ENCODE peak calls at places on chromosomes 13 and 19, in eight cellular contexts. One of them, this sample, is unnamed.

GRCh38 chr19:7337380-7338194 is 11.2 kb upstream of the ARHGEF18 start:
- DNase-seq in endothelial cell of umbilical vein: no peak
- DNase-seq in fibroblast of lung: no peak
- DNase-seq in neural progenitor cell: no peak
- DNase-seq in OCI-LY7: peak
- DNase-seq in foreskin fibroblast: no peak
- DNase-seq in dorsolateral prefrontal cortex: no peak
- DNase-seq in MM.1S: peak
- DNase-seq in this sample: no peak

GRCh38 chr19:11405846-11406643 is 13.1 kb downstream of the RGL3 start:
- DNase-seq in endothelial cell of umbilical vein: no peak
- DNase-seq in neural progenitor cell: peak
- DNase-seq in MM.1S: no peak
- DNase-seq in fibroblast of lung: no peak
- DNase-seq in dorsolateral prefrontal cortex: no peak
- DNase-seq in OCI-LY7: no peak
- DNase-seq in foreskin fibroblast: peak
- DNase-seq in this sample: no peak

GRCh38 chr13:113129480-113129879 is 6.9 kb downstream of the F10 start:
- DNase-seq in foreskin fibroblast: no peak
- DNase-seq in OCI-LY7: no peak
- DNase-seq in fibroblast of lung: no peak
- DNase-seq in dorsolateral prefrontal cortex: no peak
- DNase-seq in endothelial cell of umbilical vein: no peak
- DNase-seq in neural progenitor cell: no peak
- DNase-seq in MM.1S: no peak
- DNase-seq in this sample: peak

GRCh38 chr19:41327499-41328156 is 17.7 kb downstream of the CCDC97 start:
- DNase-seq in OCI-LY7: peak
- DNase-seq in dorsolateral prefrontal cortex: no peak
- DNase-seq in foreskin fibroblast: peak
- DNase-seq in endothelial cell of umbilical vein: peak
- DNase-seq in neural progenitor cell: no peak
- DNase-seq in MM.1S: peak
- DNase-seq in fibroblast of lung: peak
- DNase-seq in this sample: no peak

GRCh38 chr13:65600702-65601101 is 1629.4 kb downstream of the PCDH9 start:
- DNase-seq in neural progenitor cell: no peak
- DNase-seq in foreskin fibroblast: peak
- DNase-seq in dorsolateral prefrontal cortex: no peak
- DNase-seq in OCI-LY7: no peak
- DNase-seq in endothelial cell of umbilical vein: no peak
- DNase-seq in fibroblast of lung: peak
- DNase-seq in MM.1S: no peak
- DNase-seq in this sample: no peak

GRCh38 chr13:30673669-30674521 is 56.2 kb downstream of the USPL1 start:
- DNase-seq in neural progenitor cell: peak
- DNase-seq in foreskin fibroblast: peak
- DNase-seq in dorsolateral prefrontal cortex: peak
- DNase-seq in MM.1S: peak
- DNase-seq in fibroblast of lung: peak
- DNase-seq in endothelial cell of umbilical vein: peak
- DNase-seq in OCI-LY7: peak
- DNase-seq in this sample: peak

GRCh38 chr19:5395996-5396939 is 55.7 kb upstream of the PTPRS start:
- DNase-seq in dorsolateral prefrontal cortex: no peak
- DNase-seq in OCI-LY7: no peak
- DNase-seq in endothelial cell of umbilical vein: no peak
- DNase-seq in fibroblast of lung: no peak
- DNase-seq in neural progenitor cell: peak
- DNase-seq in MM.1S: no peak
- DNase-seq in foreskin fibroblast: no peak
- DNase-seq in this sample: peak

GRCh38 chr19:34298891-34299510 is 44.6 kb downstream of the GARRE1 start:
- DNase-seq in dorsolateral prefrontal cortex: no peak
- DNase-seq in fibroblast of lung: no peak
- DNase-seq in foreskin fibroblast: no peak
- DNase-seq in MM.1S: no peak
- DNase-seq in endothelial cell of umbilical vein: no peak
- DNase-seq in neural progenitor cell: no peak
- DNase-seq in OCI-LY7: no peak
- DNase-seq in this sample: no peak

GRCh38 chr19:13842294-13843103 is 34.4 kb upstream of the NANOS3 start:
- DNase-seq in fibroblast of lung: peak
- DNase-seq in OCI-LY7: peak
- DNase-seq in neural progenitor cell: peak
- DNase-seq in endothelial cell of umbilical vein: peak
- DNase-seq in MM.1S: peak
- DNase-seq in dorsolateral prefrontal cortex: no peak
- DNase-seq in foreskin fibroblast: peak
- DNase-seq in this sample: no peak

GRCh38 chr19:39843919-39844793 is 2.0 kb downstream of the FBL start:
- DNase-seq in MM.1S: peak
- DNase-seq in fibroblast of lung: peak
- DNase-seq in OCI-LY7: peak
- DNase-seq in endothelial cell of umbilical vein: peak
- DNase-seq in foreskin fibroblast: peak
- DNase-seq in neural progenitor cell: peak
- DNase-seq in dorsolateral prefrontal cortex: no peak
- DNase-seq in this sample: no peak

GRCh38 chr13:83297591-83298305 is 584.5 kb downstream of the SLITRK1 start:
- DNase-seq in fibroblast of lung: peak
- DNase-seq in OCI-LY7: no peak
- DNase-seq in dorsolateral prefrontal cortex: no peak
- DNase-seq in MM.1S: no peak
- DNase-seq in foreskin fibroblast: peak
- DNase-seq in neural progenitor cell: no peak
- DNase-seq in endothelial cell of umbilical vein: no peak
- DNase-seq in this sample: no peak

GRCh38 chr13:65473199-65473598 is 1756.9 kb downstream of the PCDH9 start:
- DNase-seq in MM.1S: no peak
- DNase-seq in foreskin fibroblast: no peak
- DNase-seq in neural progenitor cell: no peak
- DNase-seq in fibroblast of lung: no peak
- DNase-seq in dorsolateral prefrontal cortex: no peak
- DNase-seq in endothelial cell of umbilical vein: no peak
- DNase-seq in OCI-LY7: no peak
- DNase-seq in this sample: no peak

GRCh38 chr19:58562126-58563033 is 4.0 kb upstream of the UBE2M start:
- DNase-seq in foreskin fibroblast: peak
- DNase-seq in endothelial cell of umbilical vein: peak
- DNase-seq in OCI-LY7: no peak
- DNase-seq in neural progenitor cell: peak
- DNase-seq in dorsolateral prefrontal cortex: peak
- DNase-seq in fibroblast of lung: peak
- DNase-seq in MM.1S: no peak
- DNase-seq in this sample: peak

GRCh38 chr13:113357529-113357928 is 6.4 kb downstream of the GRTP1 start:
- DNase-seq in dorsolateral prefrontal cortex: no peak
- DNase-seq in neural progenitor cell: no peak
- DNase-seq in OCI-LY7: no peak
- DNase-seq in fibroblast of lung: peak
- DNase-seq in endothelial cell of umbilical vein: no peak
- DNase-seq in foreskin fibroblast: peak
- DNase-seq in MM.1S: no peak
- DNase-seq in this sample: no peak

GRCh38 chr13:99307648-99308339 is 595 bp upstream of the GPR183 start:
- DNase-seq in neural progenitor cell: no peak
- DNase-seq in endothelial cell of umbilical vein: peak
- DNase-seq in fibroblast of lung: peak
- DNase-seq in dorsolateral prefrontal cortex: no peak
- DNase-seq in OCI-LY7: no peak
- DNase-seq in MM.1S: no peak
- DNase-seq in foreskin fibroblast: peak
- DNase-seq in this sample: no peak

DNA sequence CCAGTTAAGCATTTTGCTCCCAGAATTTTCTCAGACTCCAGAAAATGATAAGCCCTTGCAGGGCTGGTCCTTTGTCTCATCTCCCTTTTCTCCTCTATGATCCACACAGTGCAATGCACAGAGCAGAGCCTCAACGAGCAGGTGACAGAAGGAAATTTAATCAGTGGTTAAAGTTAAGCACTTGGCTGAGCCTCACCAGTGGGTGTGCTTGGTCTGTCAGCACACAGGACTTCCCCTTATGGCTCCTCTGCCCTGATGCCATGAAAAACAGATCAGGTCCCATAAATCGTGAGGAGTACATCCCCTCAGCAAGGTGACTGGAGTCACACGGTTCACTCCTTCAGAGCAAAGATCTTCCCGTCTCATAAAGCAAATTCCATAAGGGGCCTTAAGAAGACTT is 818.2 kb downstream of the UQCRFS1 start:
- DNase-seq in foreskin fibroblast: no peak
- DNase-seq in fibroblast of lung: no peak
- DNase-seq in dorsolateral prefrontal cortex: no peak
- DNase-seq in endothelial cell of umbilical vein: no peak
- DNase-seq in OCI-LY7: peak
- DNase-seq in neural progenitor cell: no peak
- DNase-seq in MM.1S: peak
- DNase-seq in this sample: no peak
- TF ChIP-seq CTCF in foreskin fibroblast: no peak
- TF ChIP-seq CTCF in fibroblast of lung: no peak
- TF ChIP-seq CTCF in dorsolateral prefrontal cortex: no peak
- TF ChIP-seq CTCF in endothelial cell of umbilical vein: no peak
- TF ChIP-seq CTCF in OCI-LY7: no peak
- TF ChIP-seq CTCF in neural progenitor cell: no peak
- TF ChIP-seq CTCF in MM.1S: no peak
- TF ChIP-seq CTCF in this sample: no peak

GRCh38 chr19:29549105-29550070 is 23.6 kb downstream of the VSTM2B start:
- DNase-seq in MM.1S: no peak
- DNase-seq in dorsolateral prefrontal cortex: peak
- DNase-seq in foreskin fibroblast: no peak
- DNase-seq in neural progenitor cell: no peak
- DNase-seq in fibroblast of lung: no peak
- DNase-seq in endothelial cell of umbilical vein: no peak
- DNase-seq in OCI-LY7: no peak
- DNase-seq in this sample: no peak

GRCh38 chr19:29547361-29547960 is 21.7 kb downstream of the VSTM2B start:
- DNase-seq in foreskin fibroblast: no peak
- DNase-seq in fibroblast of lung: no peak
- DNase-seq in MM.1S: no peak
- DNase-seq in dorsolateral prefrontal cortex: peak
- DNase-seq in neural progenitor cell: no peak
- DNase-seq in endothelial cell of umbilical vein: no peak
- DNase-seq in OCI-LY7: no peak
- DNase-seq in this sample: no peak

GRCh38 chr19:29548483-29549085 is 22.8 kb downstream of the VSTM2B start:
- DNase-seq in neural progenitor cell: no peak
- DNase-seq in fibroblast of lung: no peak
- DNase-seq in OCI-LY7: no peak
- DNase-seq in MM.1S: no peak
- DNase-seq in endothelial cell of umbilical vein: no peak
- DNase-seq in dorsolateral prefrontal cortex: peak
- DNase-seq in foreskin fibroblast: no peak
- DNase-seq in this sample: no peak

GRCh38 chr19:29546583-29547190 is 20.9 kb downstream of the VSTM2B start:
- DNase-seq in dorsolateral prefrontal cortex: peak
- DNase-seq in OCI-LY7: no peak
- DNase-seq in MM.1S: no peak
- DNase-seq in endothelial cell of umbilical vein: no peak
- DNase-seq in neural progenitor cell: no peak
- DNase-seq in foreskin fibroblast: no peak
- DNase-seq in fibroblast of lung: no peak
- DNase-seq in this sample: no peak

GRCh38 chr19:29547981-29548380 is 22.2 kb downstream of the VSTM2B start:
- DNase-seq in OCI-LY7: no peak
- DNase-seq in neural progenitor cell: no peak
- DNase-seq in endothelial cell of umbilical vein: no peak
- DNase-seq in MM.1S: no peak
- DNase-seq in fibroblast of lung: no peak
- DNase-seq in dorsolateral prefrontal cortex: peak
- DNase-seq in foreskin fibroblast: no peak
- DNase-seq in this sample: peak
- TF ChIP-seq CTCF in OCI-LY7: no peak
- TF ChIP-seq CTCF in neural progenitor cell: no peak
- TF ChIP-seq CTCF in endothelial cell of umbilical vein: no peak
- TF ChIP-seq CTCF in MM.1S: no peak
- TF ChIP-seq CTCF in fibroblast of lung: no peak
- TF ChIP-seq CTCF in dorsolateral prefrontal cortex: no peak
- TF ChIP-seq CTCF in foreskin fibroblast: no peak
- TF ChIP-seq CTCF in this sample: no peak

DNA sequence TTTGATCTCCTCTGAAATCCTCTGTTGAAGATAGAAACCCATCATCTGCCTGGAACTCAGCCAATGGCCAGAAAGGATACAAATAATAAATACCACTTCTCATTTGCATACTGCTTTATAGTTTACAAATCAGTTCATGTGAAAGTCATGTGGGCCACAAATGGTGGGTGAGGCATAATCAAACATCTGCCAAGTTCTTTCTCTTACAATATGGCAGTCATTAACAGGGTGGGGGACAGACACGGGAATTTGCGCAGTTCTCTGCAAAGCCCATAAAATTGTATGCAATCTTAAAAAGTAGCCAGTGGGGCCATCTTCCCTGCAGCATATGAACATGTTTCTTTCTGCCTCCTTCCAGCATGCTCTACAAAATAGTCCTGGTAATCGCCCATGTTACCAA is 59.6 kb downstream of the NUFIP1 start:
- DNase-seq in fibroblast of lung: no peak
- DNase-seq in neural progenitor cell: no peak
- DNase-seq in dorsolateral prefrontal cortex: no peak
- DNase-seq in endothelial cell of umbilical vein: no peak
- DNase-seq in OCI-LY7: no peak
- DNase-seq in MM.1S: no peak
- DNase-seq in foreskin fibroblast: peak
- DNase-seq in this sample: no peak
- TF ChIP-seq CTCF in fibroblast of lung: no peak
- TF ChIP-seq CTCF in neural progenitor cell: no peak
- TF ChIP-seq CTCF in dorsolateral prefrontal cortex: no peak
- TF ChIP-seq CTCF in endothelial cell of umbilical vein: no peak
- TF ChIP-seq CTCF in OCI-LY7: no peak
- TF ChIP-seq CTCF in MM.1S: no peak
- TF ChIP-seq CTCF in foreskin fibroblast: no peak
- TF ChIP-seq CTCF in this sample: no peak

GRCh38 chr13:101258509-101258908 is 157.8 kb downstream of the NALCN start:
- DNase-seq in endothelial cell of umbilical vein: no peak
- DNase-seq in foreskin fibroblast: no peak
- DNase-seq in OCI-LY7: no peak
- DNase-seq in dorsolateral prefrontal cortex: no peak
- DNase-seq in MM.1S: no peak
- DNase-seq in neural progenitor cell: no peak
- DNase-seq in fibroblast of lung: no peak
- DNase-seq in this sample: no peak

GRCh38 chr13:101262306-101262705 is 154.0 kb downstream of the NALCN start:
- DNase-seq in foreskin fibroblast: no peak
- DNase-seq in neural progenitor cell: no peak
- DNase-seq in MM.1S: no peak
- DNase-seq in OCI-LY7: no peak
- DNase-seq in fibroblast of lung: no peak
- DNase-seq in endothelial cell of umbilical vein: no peak
- DNase-seq in dorsolateral prefrontal cortex: no peak
- DNase-seq in this sample: no peak

DNA sequence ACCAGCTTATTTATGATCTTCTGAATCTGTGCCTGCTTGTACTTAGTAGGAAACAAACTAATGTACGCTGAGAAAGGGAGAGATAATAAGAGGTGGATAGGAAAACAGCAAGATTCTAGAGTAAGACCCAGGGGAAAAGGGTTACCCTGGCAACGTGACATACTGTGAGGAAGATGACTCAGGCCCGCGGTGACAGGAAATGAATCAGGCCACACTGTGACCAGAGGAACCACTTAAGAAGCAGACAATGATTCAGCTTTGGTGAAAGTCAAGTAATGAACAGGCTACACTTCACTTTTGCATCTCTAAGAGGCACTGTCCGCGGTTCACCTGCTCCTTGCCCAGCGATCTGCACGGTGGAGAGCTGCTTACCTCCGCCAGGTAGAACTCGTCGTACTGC is 158.2 kb downstream of the NALCN start:
- DNase-seq in foreskin fibroblast: peak
- DNase-seq in MM.1S: peak
- DNase-seq in neural progenitor cell: peak
- DNase-seq in fibroblast of lung: peak
- DNase-seq in dorsolateral prefrontal cortex: no peak
- DNase-seq in OCI-LY7: no peak
- DNase-seq in endothelial cell of umbilical vein: peak
- DNase-seq in this sample: peak
- TF ChIP-seq CTCF in foreskin fibroblast: no peak
- TF ChIP-seq CTCF in MM.1S: no peak
- TF ChIP-seq CTCF in neural progenitor cell: no peak
- TF ChIP-seq CTCF in fibroblast of lung: no peak
- TF ChIP-seq CTCF in dorsolateral prefrontal cortex: no peak
- TF ChIP-seq CTCF in OCI-LY7: no peak
- TF ChIP-seq CTCF in endothelial cell of umbilical vein: no peak
- TF ChIP-seq CTCF in this sample: no peak

This sample was measured in glutamatergic neuron.